ENCODE peak calls at places on chromosomes 13 and 19, in six cellular contexts. V is activated T-cell treated with anti-CD3 and anti-CD28 coated beads for 4 hours; Q is pancreas; E is GOT3; T is GM04503; S is stimulated activated CD8-positive, alpha-beta memory T cell treated with anti-CD3 and anti-CD28 coated beads, Interleukin-15, amount 100 ng/mL, for 24 hours. O is an unnamed sample.

GRCh38 chr13:25733061-25733491 is 318.7 kb downstream of the SHISA2 start:
- DNase-seq in V (no peak), Q (no peak), E (no peak), T (no peak), S (no peak), O (no peak)

GRCh38 chr13:109569938-109570711 is 216.3 kb downstream of the IRS2 start:
- DNase-seq in V (no peak), Q (no peak), E (no peak), T (no peak), S (no peak), O (no peak)

GRCh38 chr19:3061214-3062161 is 807 bp downstream of the TLE5 start:
- DNase-seq in V (peak), Q (peak), E (no peak), T (no peak), S (no peak), O (no peak)

GRCh38 chr13:62687727-62688126 is 1272.1 kb upstream of the PCDH20 start:
- DNase-seq in V (no peak), Q (no peak), E (no peak), T (no peak), S (no peak), O (no peak)

GRCh38 chr13:53368948-53369347 is 340.3 kb downstream of the OLFM4 start:
- DNase-seq in V (no peak), Q (no peak), E (no peak), T (no peak), S (no peak), O (no peak)

GRCh38 chr13:32976046-32976781 is 40.0 kb upstream of the KL start:
- DNase-seq in V (no peak), Q (no peak), E (no peak), T (no peak), S (no peak), O (no peak)

GRCh38 chr19:6453951-6454565 is 5.5 kb downstream of the SLC25A23 start:
- DNase-seq in V (no peak), Q (no peak), E (no peak), T (no peak), S (no peak), O (no peak)

GRCh38 chr13:102847272-102848234 is 1.7 kb downstream of the ERCC5 start:
- DNase-seq in V (no peak), Q (no peak), E (no peak), T (no peak), S (no peak), O (no peak)

O was measured in D721Med.